ENCODE peak calls at places on chromosome 11, in four cellular contexts. S is K562, J is H1, G is GM12878. I is an unnamed sample.

GRCh38 chr11:110362916-110363574 is 66.6 kb upstream of the RDX start:
- DNase-seq in J (no peak), S (no peak), G (no peak), I (no peak)

GRCh38 chr11:130145975-130146776 is 13.4 kb upstream of the ST14 start:
- DNase-seq in G (no peak), S (no peak), J (peak; percentile 87), I (no peak)

GRCh38 chr11:79369094-79369493 is 71.7 kb downstream of the TENM4 start:
- DNase-seq in G (no peak), S (no peak), J (no peak), I (no peak)

GRCh38 chr11:71991494-71991893 is 7.2 kb upstream of the IL18BP start:
- DNase-seq in G (peak; percentile 94), J (no peak), S (no peak), I (no peak)

GRCh38 chr11:130802567-130802966 is 113.7 kb downstream of the SNX19 start:
- DNase-seq in S (no peak), J (no peak), G (no peak), I (no peak)

GRCh38 chr11:60657880-60658279 is 41.5 kb upstream of the MS4A8 start:
- DNase-seq in G (no peak), S (no peak), J (no peak), I (no peak)

GRCh38 chr11:47768090-47768620 is 1.0 kb upstream of the FNBP4 start:
- DNase-seq in S (peak; percentile 23), G (no peak), J (no peak), I (peak; percentile 72)

GRCh38 chr11:44159848-44160721 is 64.6 kb downstream of the EXT2 start:
- DNase-seq in S (no peak), G (no peak), J (no peak), I (no peak)

GRCh38 chr11:74444173-74444832 is 23.0 kb downstream of the KCNE3 start:
- DNase-seq in G (no peak), J (no peak), S (no peak), I (no peak)

GRCh38 chr11:88280673-88281316 is 56.7 kb downstream of the CTSC start:
- DNase-seq in J (no peak), G (no peak), S (no peak), I (no peak)

GRCh38 chr11:72625746-72626636 is 48.2 kb downstream of the PDE2A start:
- DNase-seq in G (no peak), J (no peak), S (peak; percentile 45), I (peak; percentile 84)

GRCh38 chr11:45104790-45105084 is 41.7 kb upstream of the PRDM11 start:
- DNase-seq in G (no peak), J (no peak), S (no peak), I (no peak)

GRCh38 chr11:84564180-84564866 is 1062.8 kb downstream of the DLG2 start:
- DNase-seq in G (no peak), J (no peak), S (peak; percentile 20), I (peak; percentile 16)

GRCh38 chr11:125772834-125773505 is 5.7 kb downstream of the PATE2 start:
- DNase-seq in G (no peak), J (no peak), S (no peak), I (no peak)

GRCh38 chr11:47391077-47391583 is 12.8 kb upstream of the SPI1 start:
- DNase-seq in S (no peak), J (no peak), G (no peak), I (no peak)

GRCh38 chr11:59142530-59143507 is at the start of gene FAM111A:
- DNase-seq in J (peak; percentile 67), S (peak; percentile 76), G (peak; percentile 69), I (peak; percentile 84)

DNA sequence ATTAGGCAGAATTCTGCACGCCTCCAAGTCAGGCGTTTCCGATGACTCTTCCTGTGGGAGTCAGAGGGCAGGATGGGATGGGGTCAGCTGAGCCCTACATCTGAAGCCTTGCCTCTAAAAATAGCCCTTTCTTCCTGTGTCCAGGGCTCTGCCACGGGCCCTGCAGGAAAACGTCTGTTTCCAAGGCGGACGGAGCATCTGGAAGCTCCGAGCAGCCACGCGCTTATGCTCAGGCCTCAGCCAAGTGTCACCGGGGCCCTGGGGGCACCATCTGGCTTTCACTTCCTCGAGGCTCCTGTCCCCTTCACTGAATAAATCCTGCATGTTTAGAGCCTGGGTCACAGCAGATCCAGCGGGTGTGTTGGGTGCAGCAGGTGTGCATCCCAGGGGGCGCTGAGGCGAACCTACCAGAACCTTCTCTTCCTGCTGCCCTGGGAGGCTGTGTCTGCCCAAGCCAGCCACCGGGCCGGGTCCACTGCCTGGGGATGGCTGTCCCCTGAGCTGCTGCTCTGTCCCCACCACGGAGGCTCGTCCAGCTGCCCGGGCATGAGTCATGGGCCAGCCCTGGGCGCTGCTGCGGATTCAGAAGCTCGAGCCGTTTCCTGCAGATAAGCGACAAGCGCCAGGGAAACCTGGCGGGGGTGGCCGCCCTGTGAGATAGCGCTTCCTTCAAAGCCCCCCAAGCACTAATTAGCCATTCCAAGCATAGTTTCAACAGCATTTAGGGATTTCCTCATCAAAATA is 32.0 kb upstream of the LINC01488 start:
- DNase-seq in J (no peak), G (no peak), S (peak; percentile 93), I (peak; percentile 90)
- H3K9ac ChIP-seq in J (no peak overlapping the region), G (no peak overlapping the region), S (peak overlapping the region; percentile 46), I (no peak overlapping the region)

DNA sequence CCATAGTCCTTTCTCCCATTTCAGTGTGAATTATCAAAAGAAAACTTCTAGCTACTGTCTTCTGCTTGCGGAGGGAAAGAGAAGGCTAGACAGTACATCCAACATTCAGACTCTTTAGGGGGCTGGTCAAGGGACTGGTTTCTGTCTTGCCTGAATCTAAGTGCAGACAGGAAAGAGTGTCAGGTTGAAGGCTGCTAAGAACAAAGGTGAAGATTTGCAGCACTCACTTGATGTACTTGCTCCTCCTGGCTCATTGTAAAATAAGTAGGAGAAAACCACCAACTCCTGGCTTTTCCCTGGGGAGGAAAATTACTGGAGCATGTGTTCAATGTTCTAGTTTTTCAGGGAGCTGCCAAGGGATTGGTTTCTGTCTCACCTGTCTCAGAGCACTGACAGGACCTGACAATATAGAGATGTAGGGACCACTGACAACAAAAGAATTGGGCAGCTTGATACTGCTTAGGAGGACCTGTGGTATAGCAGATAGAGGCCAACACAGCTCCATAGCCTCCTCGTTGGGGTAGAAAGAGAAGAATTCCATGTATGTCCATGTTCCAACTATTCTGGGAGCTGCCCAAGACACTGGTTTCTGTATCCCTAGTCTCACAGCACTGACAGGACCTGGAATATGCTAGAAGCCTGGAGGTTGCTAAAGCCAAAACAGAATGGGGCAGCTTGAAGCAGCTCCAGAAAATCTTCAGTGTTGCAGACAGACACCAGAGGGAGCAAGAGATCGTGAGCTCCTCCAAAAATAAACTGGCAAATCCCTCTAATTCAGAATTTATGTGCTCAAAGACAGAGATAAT is 39.7 kb upstream of the MMP12 start:
- DNase-seq in G (no peak), J (peak; percentile 19), S (no peak), I (peak; percentile 11)
- TF ChIP-seq NRF1 in G (no peak), J (no peak), S (no peak), I (no peak)

DNA sequence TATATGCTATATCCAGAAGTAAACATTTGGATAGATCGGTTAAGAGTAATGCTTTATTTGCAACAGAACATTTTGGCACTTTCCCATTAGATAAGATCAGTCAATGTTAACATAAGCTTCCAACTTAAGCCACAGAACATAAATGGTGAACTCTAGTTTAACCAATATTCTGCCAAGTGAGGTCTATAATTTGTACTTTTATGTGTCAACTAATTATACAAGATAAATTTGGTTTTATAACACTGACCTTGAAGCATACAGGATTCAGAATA is 23.5 kb upstream of the BLID start:
- DNase-seq in S (no peak), J (no peak), G (no peak), I (no peak)
- H3K9ac ChIP-seq in S (no peak overlapping the region), J (no peak overlapping the region), G (no peak overlapping the region), I (no peak overlapping the region)

GRCh38 chr11:28140689-28141455 is 32.7 kb downstream of the METTL15 start:
- DNase-seq in G (no peak), S (no peak), J (no peak), I (no peak)
- TF ChIP-seq NRF1 in G (no peak), S (no peak), J (no peak), I (no peak)

GRCh38 chr11:70129051-70129592 is 51.0 kb downstream of the ANO1 start:
- DNase-seq in J (no peak), S (no peak), G (no peak), I (no peak)
- H3K9ac ChIP-seq in J (no peak overlapping the region), S (no peak overlapping the region), G (no peak overlapping the region), I (no peak overlapping the region)

GRCh38 chr11:65187146-65187675 is 5.5 kb downstream of the CAPN1 start:
- DNase-seq in S (no peak), G (no peak), J (no peak), I (no peak)
- TF ChIP-seq NRF1 in S (no peak), G (no peak), J (no peak), I (no peak)

I was measured in SK-N-SH.